ENCODE peak calls at places on chromosomes 6 and 20, in four cellular contexts. One of them, this sample, is unnamed.

GRCh38 chr6:166553563-166554271 is 32.8 kb downstream of the RAMACL start:
- DNase-seq in ACHN: no peak
- DNase-seq in HS-5: peak
- DNase-seq in ureter: no peak
- DNase-seq in this sample: peak

GRCh38 chr6:69816569-69816968 is 19.8 kb upstream of the LMBRD1 start:
- DNase-seq in ACHN: no peak
- DNase-seq in HS-5: no peak
- DNase-seq in ureter: no peak
- DNase-seq in this sample: no peak

GRCh38 chr20:3082955-3083952 is 1.3 kb downstream of the AVP start:
- DNase-seq in ACHN: no peak
- DNase-seq in HS-5: no peak
- DNase-seq in ureter: no peak
- DNase-seq in this sample: no peak

GRCh38 chr20:43963872-43964791 is 49.5 kb downstream of the TOX2 start:
- DNase-seq in ACHN: no peak
- DNase-seq in HS-5: no peak
- DNase-seq in ureter: no peak
- DNase-seq in this sample: no peak

GRCh38 chr20:1321654-1321939 is 7.3 kb downstream of the SDCBP2 start:
- DNase-seq in ACHN: no peak
- DNase-seq in HS-5: no peak
- DNase-seq in ureter: no peak
- DNase-seq in this sample: no peak

GRCh38 chr6:41584668-41585205 is 38.6 kb downstream of the FOXP4 start:
- DNase-seq in ACHN: no peak
- DNase-seq in HS-5: no peak
- DNase-seq in ureter: no peak
- DNase-seq in this sample: no peak

GRCh38 chr20:6925744-6926278 is 158.3 kb downstream of the BMP2 start:
- DNase-seq in ACHN: no peak
- DNase-seq in HS-5: no peak
- DNase-seq in ureter: no peak
- DNase-seq in this sample: no peak

GRCh38 chr6:16711551-16712249 is 49.6 kb downstream of the ATXN1 start:
- DNase-seq in ACHN: peak
- DNase-seq in HS-5: no peak
- DNase-seq in ureter: no peak
- DNase-seq in this sample: no peak

GRCh38 chr6:164337925-164338381 is 923.4 kb downstream of the QKI start:
- DNase-seq in ACHN: no peak
- DNase-seq in HS-5: no peak
- DNase-seq in ureter: no peak
- DNase-seq in this sample: no peak

GRCh38 chr20:34575756-34576155 is 17.2 kb downstream of the MAP1LC3A start:
- DNase-seq in ACHN: no peak
- DNase-seq in HS-5: no peak
- DNase-seq in ureter: no peak
- DNase-seq in this sample: no peak

GRCh38 chr6:69783124-69783523 is 13.7 kb downstream of the LMBRD1 start:
- DNase-seq in ACHN: no peak
- DNase-seq in HS-5: no peak
- DNase-seq in ureter: no peak
- DNase-seq in this sample: no peak

GRCh38 chr6:145028144-145028818 is 707.0 kb downstream of the EPM2A start:
- DNase-seq in ACHN: peak
- DNase-seq in HS-5: no peak
- DNase-seq in ureter: no peak
- DNase-seq in this sample: no peak

GRCh38 chr20:37677969-37678610 is 15.7 kb upstream of the CTNNBL1 start:
- DNase-seq in ACHN: no peak
- DNase-seq in HS-5: no peak
- DNase-seq in ureter: no peak
- DNase-seq in this sample: no peak

GRCh38 chr20:4607287-4607713 is 114.4 kb upstream of the PRND start:
- DNase-seq in ACHN: peak
- DNase-seq in HS-5: no peak
- DNase-seq in ureter: peak
- DNase-seq in this sample: no peak

GRCh38 chr6:55895972-55896371 is 20.6 kb upstream of the BMP5 start:
- DNase-seq in ACHN: no peak
- DNase-seq in HS-5: no peak
- DNase-seq in ureter: no peak
- DNase-seq in this sample: no peak

GRCh38 chr6:88989215-88989614 is 25.8 kb upstream of the RNGTT start:
- DNase-seq in ACHN: no peak
- DNase-seq in HS-5: no peak
- DNase-seq in ureter: no peak
- DNase-seq in this sample: no peak

GRCh38 chr6:81929828-81930227 is 177.3 kb upstream of the TENT5A start:
- DNase-seq in ACHN: no peak
- DNase-seq in HS-5: no peak
- DNase-seq in ureter: no peak
- DNase-seq in this sample: no peak

GRCh38 chr20:53706008-53706481 is 112.4 kb upstream of the ZNF217 start:
- DNase-seq in ACHN: peak
- DNase-seq in HS-5: peak
- DNase-seq in ureter: no peak
- DNase-seq in this sample: no peak

GRCh38 chr6:138912308-138912707 is 75.7 kb downstream of the REPS1 start:
- DNase-seq in ACHN: no peak
- DNase-seq in HS-5: no peak
- DNase-seq in ureter: no peak
- DNase-seq in this sample: no peak

GRCh38 chr20:3051385-3052019 is 5.7 kb downstream of the MRPS26 start:
- DNase-seq in ACHN: no peak
- DNase-seq in HS-5: no peak
- DNase-seq in ureter: no peak
- DNase-seq in this sample: no peak

GRCh38 chr6:84688187-84688878 is 76.1 kb downstream of the TBX18 start:
- DNase-seq in ACHN: no peak
- DNase-seq in HS-5: no peak
- DNase-seq in ureter: no peak
- DNase-seq in this sample: no peak

GRCh38 chr6:11428895-11429294 is 108.7 kb upstream of the TMEM170B start:
- DNase-seq in ACHN: peak
- DNase-seq in HS-5: no peak
- DNase-seq in ureter: no peak
- DNase-seq in this sample: peak

GRCh38 chr20:50111829-50112495 is 988 bp downstream of the UBE2V1 start:
- DNase-seq in ACHN: no peak
- DNase-seq in HS-5: no peak
- DNase-seq in ureter: no peak
- DNase-seq in this sample: no peak

GRCh38 chr6:148146717-148147116 is 195.9 kb upstream of the SASH1 start:
- DNase-seq in ACHN: no peak
- DNase-seq in HS-5: no peak
- DNase-seq in ureter: no peak
- DNase-seq in this sample: no peak

GRCh38 chr20:57266251-57267157 is at the start of gene BMP7:
- DNase-seq in ACHN: no peak
- DNase-seq in HS-5: no peak
- DNase-seq in ureter: no peak
- DNase-seq in this sample: no peak

GRCh38 chr20:61918548-61918947 is 147.1 kb downstream of the TAF4 start:
- DNase-seq in ACHN: no peak
- DNase-seq in HS-5: no peak
- DNase-seq in ureter: no peak
- DNase-seq in this sample: no peak

GRCh38 chr6:15614277-15614676 is 48.6 kb downstream of the DTNBP1 start:
- DNase-seq in ACHN: no peak
- DNase-seq in HS-5: no peak
- DNase-seq in ureter: no peak
- DNase-seq in this sample: no peak

GRCh38 chr6:43047998-43048397 is 5.7 kb downstream of the CUL7 start:
- DNase-seq in ACHN: no peak
- DNase-seq in HS-5: no peak
- DNase-seq in ureter: no peak
- DNase-seq in this sample: no peak

GRCh38 chr6:42960243-42961019 is at the start of gene GNMT:
- DNase-seq in ACHN: peak
- DNase-seq in HS-5: no peak
- DNase-seq in ureter: peak
- DNase-seq in this sample: no peak